ENCODE peak calls at places on chromosomes 6 and 20, in five cellular contexts. One of them, this sample, is unnamed.

GRCh38 chr6:11813585-11813984 is 35.0 kb upstream of the ADTRP start:
- DNase-seq in NCI-H1105: no peak
- DNase-seq in OCI-M1: no peak
- DNase-seq in tibial artery: no peak
- DNase-seq in T-helper 2 cell treated with Interferon-gamma antibody and Interleukin-4, amounts not matched to agents 5 μg/mL and 100 μg/mL, for 36 hours: no peak
- DNase-seq in this sample: no peak

GRCh38 chr6:6452002-6452401 is 131.5 kb upstream of the F13A1 start:
- DNase-seq in T-helper 2 cell treated with Interferon-gamma antibody and Interleukin-4, amounts not matched to agents 5 μg/mL and 100 μg/mL, for 36 hours: no peak
- DNase-seq in OCI-M1: no peak
- DNase-seq in NCI-H1105: no peak
- DNase-seq in tibial artery: no peak
- DNase-seq in this sample: no peak

GRCh38 chr20:5654557-5654956 is 95.6 kb upstream of the SHLD1 start:
- DNase-seq in NCI-H1105: no peak
- DNase-seq in OCI-M1: peak; percentile 20
- DNase-seq in T-helper 2 cell treated with Interferon-gamma antibody and Interleukin-4, amounts not matched to agents 5 μg/mL and 100 μg/mL, for 36 hours: no peak
- DNase-seq in tibial artery: no peak
- DNase-seq in this sample: no peak

GRCh38 chr6:115914098-115914497 is 146.6 kb downstream of the FRK start:
- DNase-seq in tibial artery: no peak
- DNase-seq in T-helper 2 cell treated with Interferon-gamma antibody and Interleukin-4, amounts not matched to agents 5 μg/mL and 100 μg/mL, for 36 hours: no peak
- DNase-seq in OCI-M1: peak; percentile 23
- DNase-seq in NCI-H1105: no peak
- DNase-seq in this sample: no peak

GRCh38 chr6:42551202-42551601 is 12.6 kb upstream of the UBR2 start:
- DNase-seq in tibial artery: no peak
- DNase-seq in NCI-H1105: no peak
- DNase-seq in OCI-M1: no peak
- DNase-seq in T-helper 2 cell treated with Interferon-gamma antibody and Interleukin-4, amounts not matched to agents 5 μg/mL and 100 μg/mL, for 36 hours: no peak
- DNase-seq in this sample: no peak

GRCh38 chr6:96460052-96460700 is 61.4 kb upstream of the UFL1 start:
- DNase-seq in T-helper 2 cell treated with Interferon-gamma antibody and Interleukin-4, amounts not matched to agents 5 μg/mL and 100 μg/mL, for 36 hours: no peak
- DNase-seq in tibial artery: no peak
- DNase-seq in NCI-H1105: no peak
- DNase-seq in OCI-M1: no peak
- DNase-seq in this sample: no peak

GRCh38 chr20:14415492-14415891 is 78.1 kb upstream of the FLRT3 start:
- DNase-seq in tibial artery: no peak
- DNase-seq in OCI-M1: no peak
- DNase-seq in T-helper 2 cell treated with Interferon-gamma antibody and Interleukin-4, amounts not matched to agents 5 μg/mL and 100 μg/mL, for 36 hours: no peak
- DNase-seq in NCI-H1105: peak; percentile 63
- DNase-seq in this sample: no peak

GRCh38 chr6:109471105-109471810 is 11.8 kb downstream of the ZBTB24 start:
- DNase-seq in NCI-H1105: no peak
- DNase-seq in OCI-M1: no peak
- DNase-seq in T-helper 2 cell treated with Interferon-gamma antibody and Interleukin-4, amounts not matched to agents 5 μg/mL and 100 μg/mL, for 36 hours: no peak
- DNase-seq in tibial artery: no peak
- DNase-seq in this sample: no peak

GRCh38 chr6:73180718-73181619 is 44.3 kb downstream of the KHDC1L start:
- DNase-seq in tibial artery: no peak
- DNase-seq in T-helper 2 cell treated with Interferon-gamma antibody and Interleukin-4, amounts not matched to agents 5 μg/mL and 100 μg/mL, for 36 hours: no peak
- DNase-seq in NCI-H1105: peak; percentile 45
- DNase-seq in OCI-M1: peak; percentile 85
- DNase-seq in this sample: no peak

GRCh38 chr20:37936451-37936850 is 33.5 kb downstream of the VSTM2L start:
- DNase-seq in T-helper 2 cell treated with Interferon-gamma antibody and Interleukin-4, amounts not matched to agents 5 μg/mL and 100 μg/mL, for 36 hours: no peak
- DNase-seq in OCI-M1: no peak
- DNase-seq in NCI-H1105: no peak
- DNase-seq in tibial artery: no peak
- DNase-seq in this sample: no peak

GRCh38 chr20:44911264-44911921 is 1.5 kb downstream of the PABPC1L start:
- DNase-seq in T-helper 2 cell treated with Interferon-gamma antibody and Interleukin-4, amounts not matched to agents 5 μg/mL and 100 μg/mL, for 36 hours: peak; percentile 49
- DNase-seq in NCI-H1105: no peak
- DNase-seq in OCI-M1: peak; percentile 88
- DNase-seq in tibial artery: no peak
- DNase-seq in this sample: no peak

GRCh38 chr20:13331536-13331935 is 110.5 kb downstream of the ISM1 start:
- DNase-seq in tibial artery: no peak
- DNase-seq in NCI-H1105: no peak
- DNase-seq in OCI-M1: no peak
- DNase-seq in T-helper 2 cell treated with Interferon-gamma antibody and Interleukin-4, amounts not matched to agents 5 μg/mL and 100 μg/mL, for 36 hours: no peak
- DNase-seq in this sample: no peak

GRCh38 chr6:154852700-154853099 is 119.5 kb downstream of the SCAF8 start:
- DNase-seq in T-helper 2 cell treated with Interferon-gamma antibody and Interleukin-4, amounts not matched to agents 5 μg/mL and 100 μg/mL, for 36 hours: no peak
- DNase-seq in NCI-H1105: no peak
- DNase-seq in tibial artery: no peak
- DNase-seq in OCI-M1: no peak
- DNase-seq in this sample: no peak

GRCh38 chr6:91611190-91611589 is 1024.3 kb upstream of the MAP3K7 start:
- DNase-seq in T-helper 2 cell treated with Interferon-gamma antibody and Interleukin-4, amounts not matched to agents 5 μg/mL and 100 μg/mL, for 36 hours: no peak
- DNase-seq in NCI-H1105: no peak
- DNase-seq in OCI-M1: no peak
- DNase-seq in tibial artery: no peak
- DNase-seq in this sample: no peak

GRCh38 chr6:70668499-70668812 is 773 bp downstream of the SMAP1 start:
- DNase-seq in NCI-H1105: peak; percentile 49
- DNase-seq in tibial artery: no peak
- DNase-seq in OCI-M1: peak; percentile 58
- DNase-seq in T-helper 2 cell treated with Interferon-gamma antibody and Interleukin-4, amounts not matched to agents 5 μg/mL and 100 μg/mL, for 36 hours: no peak
- DNase-seq in this sample: no peak

GRCh38 chr6:42105714-42106662 is 36.4 kb downstream of the C6orf132 start:
- DNase-seq in OCI-M1: no peak
- DNase-seq in NCI-H1105: no peak
- DNase-seq in T-helper 2 cell treated with Interferon-gamma antibody and Interleukin-4, amounts not matched to agents 5 μg/mL and 100 μg/mL, for 36 hours: no peak
- DNase-seq in tibial artery: no peak
- DNase-seq in this sample: no peak